ENCODE peak calls at places on chromosomes 13 and 19, in seven cellular contexts. E is RPMI7951; G is SK-MEL-5; W is amniotic stem cell; L is activated CD4-positive, alpha-beta T cell treated with anti-CD3 and anti-CD28 coated beads, Interleukin-2, amount 50 U/mL, for 4 hours; N is non-pigmented ciliary epithelial cell; K is SHP77. Z is an unnamed sample.

GRCh38 chr13:44732503-44733098 is 156.5 kb upstream of the TSC22D1 start:
- DNase-seq in W (no peak), N (no peak), E (no peak), L (no peak), K (no peak), G (no peak), Z (no peak)

GRCh38 chr13:102395174-102395573 is 6.7 kb downstream of the FGF14 start:
- DNase-seq in W (no peak), L (no peak), E (no peak), N (no peak), K (peak; percentile 46), G (no peak), Z (no peak)

GRCh38 chr19:35331551-35332214 is 2.7 kb downstream of the CD22 start:
- DNase-seq in W (no peak), E (no peak), L (no peak), G (no peak), K (no peak), N (no peak), Z (no peak)

GRCh38 chr19:6728346-6728745 is 7.9 kb upstream of the C3 start:
- DNase-seq in K (no peak), N (no peak), E (no peak), L (no peak), G (no peak), W (no peak), Z (no peak)

GRCh38 chr13:83229574-83230300 is 652.5 kb downstream of the SLITRK1 start:
- DNase-seq in N (no peak), E (no peak), L (no peak), G (no peak), K (no peak), W (no peak), Z (no peak)

GRCh38 chr13:71922191-71922590 is 55.2 kb upstream of the DACH1 start:
- DNase-seq in W (no peak), N (no peak), L (no peak), K (no peak), E (no peak), G (no peak), Z (no peak)

GRCh38 chr19:24040621-24041020 is 46.4 kb upstream of the ZNF254 start:
- DNase-seq in L (no peak), W (no peak), K (no peak), E (no peak), N (no peak), G (no peak), Z (no peak)

GRCh38 chr13:54637377-54637776 is 1608.8 kb downstream of the OLFM4 start:
- DNase-seq in L (no peak), G (no peak), N (peak; percentile 11), K (no peak), W (no peak), E (peak; percentile 0), Z (peak; percentile 19)

GRCh38 chr19:9362905-9363304 is at the start of gene ZNF177:
- DNase-seq in W (no peak), E (peak; percentile 62), K (no peak), L (no peak), G (no peak), N (no peak), Z (no peak)

GRCh38 chr13:77358001-77358400 is 31.1 kb upstream of the MYCBP2 start:
- DNase-seq in E (no peak), G (no peak), K (no peak), W (no peak), L (no peak), N (no peak), Z (no peak)

GRCh38 chr13:41267106-41267505 is 3.7 kb upstream of the MTRF1 start:
- DNase-seq in E (peak; percentile 21), L (no peak), G (no peak), N (no peak), K (no peak), W (no peak), Z (no peak)

GRCh38 chr13:98539655-98540054 is 37.3 kb downstream of the STK24 start:
- DNase-seq in W (no peak), E (peak; percentile 68), G (no peak), K (no peak), N (no peak), L (no peak), Z (no peak)

GRCh38 chr13:89571676-89572075 is 1775.8 kb upstream of the MIR17HG start:
- DNase-seq in E (no peak), G (no peak), K (no peak), N (no peak), L (no peak), W (no peak), Z (no peak)

GRCh38 chr13:54383604-54384003 is 1355.0 kb downstream of the OLFM4 start:
- DNase-seq in K (no peak), W (no peak), L (no peak), G (no peak), E (no peak), N (no peak), Z (no peak)

GRCh38 chr13:113902536-113902935 is 38.7 kb upstream of the GAS6 start:
- DNase-seq in N (no peak), E (no peak), L (no peak), W (no peak), K (no peak), G (no peak), Z (no peak)

GRCh38 chr13:93066187-93066586 is 160.4 kb upstream of the GPC6 start:
- DNase-seq in G (no peak), K (no peak), E (peak; percentile 9), L (no peak), W (no peak), N (peak; percentile 67), Z (no peak)

GRCh38 chr13:40786568-40786996 is 2.8 kb upstream of the SLC25A15 start:
- DNase-seq in W (no peak), K (no peak), N (no peak), L (no peak), E (peak; percentile 58), G (peak; percentile 4), Z (no peak)

GRCh38 chr13:46544208-46544607 is 8.8 kb upstream of the LRCH1 start:
- DNase-seq in L (no peak), E (no peak), W (no peak), K (no peak), G (no peak), N (no peak), Z (no peak)

GRCh38 chr19:3986260-3987041 is 1.2 kb upstream of the EEF2 start:
- DNase-seq in N (no peak), G (peak; percentile 79), E (peak; percentile 79), L (no peak), W (peak; percentile 70), K (peak; percentile 74), Z (peak; percentile 55)

Z was measured in kidney epithelial cell.